ENCODE peak calls at places on chromosome 19, in eight cellular contexts. One of them, this sample, is unnamed.

GRCh38 chr19:47497073-47497766 is 13.2 kb upstream of the KPTN start:
- ATAC-seq in T-helper 17 cell: no peak
- ATAC-seq in left lobe of liver: peak; percentile 4
- ATAC-seq in mucosa of descending colon: peak; percentile 8
- ATAC-seq in body of pancreas: no peak
- ATAC-seq in Right ventricle myocardium superior: peak; percentile 26
- ATAC-seq in memory B cell: no peak
- ATAC-seq in activated CD8-positive, alpha-beta memory T cell treated with anti-CD3 and anti-CD28 coated beads, Interleukin-2, amount 10 ng/mL, durations not matched to agents 7 days and 5 days: no peak
- ATAC-seq in this sample: no peak

GRCh38 chr19:2032296-2032941 is 16.9 kb upstream of the BTBD2 start:
- ATAC-seq in T-helper 17 cell: peak; percentile 55
- ATAC-seq in left lobe of liver: peak; percentile 86
- ATAC-seq in mucosa of descending colon: peak; percentile 87
- ATAC-seq in body of pancreas: peak; percentile 96
- ATAC-seq in Right ventricle myocardium superior: peak; percentile 96
- ATAC-seq in memory B cell: peak; percentile 51
- ATAC-seq in activated CD8-positive, alpha-beta memory T cell treated with anti-CD3 and anti-CD28 coated beads, Interleukin-2, amount 10 ng/mL, durations not matched to agents 7 days and 5 days: peak; percentile 42
- ATAC-seq in this sample: peak; percentile 79

GRCh38 chr19:9009431-9009830 is 778 bp downstream of the MUC16 start:
- ATAC-seq in T-helper 17 cell: no peak
- ATAC-seq in left lobe of liver: no peak
- ATAC-seq in mucosa of descending colon: no peak
- ATAC-seq in body of pancreas: no peak
- ATAC-seq in Right ventricle myocardium superior: no peak
- ATAC-seq in memory B cell: no peak
- ATAC-seq in activated CD8-positive, alpha-beta memory T cell treated with anti-CD3 and anti-CD28 coated beads, Interleukin-2, amount 10 ng/mL, durations not matched to agents 7 days and 5 days: no peak
- ATAC-seq in this sample: no peak

GRCh38 chr19:55041244-55041626 is 3.2 kb upstream of the GP6 start:
- ATAC-seq in T-helper 17 cell: no peak
- ATAC-seq in left lobe of liver: no peak
- ATAC-seq in mucosa of descending colon: no peak
- ATAC-seq in body of pancreas: no peak
- ATAC-seq in Right ventricle myocardium superior: no peak
- ATAC-seq in memory B cell: no peak
- ATAC-seq in activated CD8-positive, alpha-beta memory T cell treated with anti-CD3 and anti-CD28 coated beads, Interleukin-2, amount 10 ng/mL, durations not matched to agents 7 days and 5 days: no peak
- ATAC-seq in this sample: no peak

GRCh38 chr19:47228937-47229673 is 1.9 kb downstream of the BBC3 start:
- ATAC-seq in T-helper 17 cell: no peak
- ATAC-seq in left lobe of liver: no peak
- ATAC-seq in mucosa of descending colon: no peak
- ATAC-seq in body of pancreas: no peak
- ATAC-seq in Right ventricle myocardium superior: no peak
- ATAC-seq in memory B cell: no peak
- ATAC-seq in activated CD8-positive, alpha-beta memory T cell treated with anti-CD3 and anti-CD28 coated beads, Interleukin-2, amount 10 ng/mL, durations not matched to agents 7 days and 5 days: no peak
- ATAC-seq in this sample: no peak

GRCh38 chr19:35859414-35859813 is 2.7 kb downstream of the KIRREL2 start:
- ATAC-seq in T-helper 17 cell: no peak
- ATAC-seq in left lobe of liver: no peak
- ATAC-seq in mucosa of descending colon: peak; percentile 20
- ATAC-seq in body of pancreas: no peak
- ATAC-seq in Right ventricle myocardium superior: no peak
- ATAC-seq in memory B cell: no peak
- ATAC-seq in activated CD8-positive, alpha-beta memory T cell treated with anti-CD3 and anti-CD28 coated beads, Interleukin-2, amount 10 ng/mL, durations not matched to agents 7 days and 5 days: no peak
- ATAC-seq in this sample: no peak

GRCh38 chr19:2561895-2562294 is 86.0 kb downstream of the GADD45B start:
- ATAC-seq in T-helper 17 cell: peak; percentile 97
- ATAC-seq in left lobe of liver: no peak
- ATAC-seq in mucosa of descending colon: peak; percentile 65
- ATAC-seq in body of pancreas: no peak
- ATAC-seq in Right ventricle myocardium superior: no peak
- ATAC-seq in memory B cell: peak; percentile 87
- ATAC-seq in activated CD8-positive, alpha-beta memory T cell treated with anti-CD3 and anti-CD28 coated beads, Interleukin-2, amount 10 ng/mL, durations not matched to agents 7 days and 5 days: peak; percentile 89
- ATAC-seq in this sample: peak; percentile 57

GRCh38 chr19:7494416-7495098 is 5.7 kb upstream of the PEX11G start:
- ATAC-seq in T-helper 17 cell: no peak
- ATAC-seq in left lobe of liver: peak; percentile 85
- ATAC-seq in mucosa of descending colon: peak; percentile 14
- ATAC-seq in body of pancreas: peak; percentile 86
- ATAC-seq in Right ventricle myocardium superior: peak; percentile 83
- ATAC-seq in memory B cell: no peak
- ATAC-seq in activated CD8-positive, alpha-beta memory T cell treated with anti-CD3 and anti-CD28 coated beads, Interleukin-2, amount 10 ng/mL, durations not matched to agents 7 days and 5 days: no peak
- ATAC-seq in this sample: peak; percentile 36

GRCh38 chr19:48656840-48657474 is 11.0 kb upstream of the CA11 start:
- ATAC-seq in T-helper 17 cell: no peak
- ATAC-seq in left lobe of liver: no peak
- ATAC-seq in mucosa of descending colon: peak; percentile 68
- ATAC-seq in body of pancreas: peak; percentile 15
- ATAC-seq in Right ventricle myocardium superior: no peak
- ATAC-seq in memory B cell: no peak
- ATAC-seq in activated CD8-positive, alpha-beta memory T cell treated with anti-CD3 and anti-CD28 coated beads, Interleukin-2, amount 10 ng/mL, durations not matched to agents 7 days and 5 days: no peak
- ATAC-seq in this sample: peak; percentile 19

GRCh38 chr19:46297700-46298476 is 1.0 kb downstream of the HIF3A start:
- ATAC-seq in T-helper 17 cell: no peak
- ATAC-seq in left lobe of liver: no peak
- ATAC-seq in mucosa of descending colon: no peak
- ATAC-seq in body of pancreas: peak; percentile 4
- ATAC-seq in Right ventricle myocardium superior: peak; percentile 59
- ATAC-seq in memory B cell: no peak
- ATAC-seq in activated CD8-positive, alpha-beta memory T cell treated with anti-CD3 and anti-CD28 coated beads, Interleukin-2, amount 10 ng/mL, durations not matched to agents 7 days and 5 days: no peak
- ATAC-seq in this sample: peak; percentile 14

GRCh38 chr19:10617409-10618121 is 7.8 kb upstream of the SLC44A2 start:
- ATAC-seq in T-helper 17 cell: no peak
- ATAC-seq in left lobe of liver: no peak
- ATAC-seq in mucosa of descending colon: no peak
- ATAC-seq in body of pancreas: no peak
- ATAC-seq in Right ventricle myocardium superior: no peak
- ATAC-seq in memory B cell: no peak
- ATAC-seq in activated CD8-positive, alpha-beta memory T cell treated with anti-CD3 and anti-CD28 coated beads, Interleukin-2, amount 10 ng/mL, durations not matched to agents 7 days and 5 days: no peak
- ATAC-seq in this sample: peak; percentile 90

GRCh38 chr19:28422791-28423650 is 789.9 kb downstream of the UQCRFS1 start:
- ATAC-seq in T-helper 17 cell: no peak
- ATAC-seq in left lobe of liver: no peak
- ATAC-seq in mucosa of descending colon: no peak
- ATAC-seq in body of pancreas: no peak
- ATAC-seq in Right ventricle myocardium superior: no peak
- ATAC-seq in memory B cell: no peak
- ATAC-seq in activated CD8-positive, alpha-beta memory T cell treated with anti-CD3 and anti-CD28 coated beads, Interleukin-2, amount 10 ng/mL, durations not matched to agents 7 days and 5 days: no peak
- ATAC-seq in this sample: no peak

GRCh38 chr19:10195199-10195519 is 406 bp upstream of the DNMT1 start:
- ATAC-seq in T-helper 17 cell: no peak
- ATAC-seq in left lobe of liver: no peak
- ATAC-seq in mucosa of descending colon: no peak
- ATAC-seq in body of pancreas: no peak
- ATAC-seq in Right ventricle myocardium superior: no peak
- ATAC-seq in memory B cell: peak; percentile 1
- ATAC-seq in activated CD8-positive, alpha-beta memory T cell treated with anti-CD3 and anti-CD28 coated beads, Interleukin-2, amount 10 ng/mL, durations not matched to agents 7 days and 5 days: no peak
- ATAC-seq in this sample: no peak

GRCh38 chr19:51107406-51108065 is 673 bp downstream of the CTU1 start:
- ATAC-seq in T-helper 17 cell: no peak
- ATAC-seq in left lobe of liver: no peak
- ATAC-seq in mucosa of descending colon: peak; percentile 25
- ATAC-seq in body of pancreas: peak; percentile 1
- ATAC-seq in Right ventricle myocardium superior: peak; percentile 4
- ATAC-seq in memory B cell: no peak
- ATAC-seq in activated CD8-positive, alpha-beta memory T cell treated with anti-CD3 and anti-CD28 coated beads, Interleukin-2, amount 10 ng/mL, durations not matched to agents 7 days and 5 days: peak; percentile 2
- ATAC-seq in this sample: peak; percentile 16

GRCh38 chr19:47628058-47628771 is 19.3 kb downstream of the BICRA start:
- ATAC-seq in T-helper 17 cell: no peak
- ATAC-seq in left lobe of liver: no peak
- ATAC-seq in mucosa of descending colon: no peak
- ATAC-seq in body of pancreas: no peak
- ATAC-seq in Right ventricle myocardium superior: no peak
- ATAC-seq in memory B cell: no peak
- ATAC-seq in activated CD8-positive, alpha-beta memory T cell treated with anti-CD3 and anti-CD28 coated beads, Interleukin-2, amount 10 ng/mL, durations not matched to agents 7 days and 5 days: no peak
- ATAC-seq in this sample: no peak

GRCh38 chr19:42076375-42076944 is 494 bp downstream of the ZNF574 start:
- ATAC-seq in T-helper 17 cell: peak; percentile 0
- ATAC-seq in left lobe of liver: no peak
- ATAC-seq in mucosa of descending colon: peak; percentile 55
- ATAC-seq in body of pancreas: no peak
- ATAC-seq in Right ventricle myocardium superior: no peak
- ATAC-seq in memory B cell: peak; percentile 15
- ATAC-seq in activated CD8-positive, alpha-beta memory T cell treated with anti-CD3 and anti-CD28 coated beads, Interleukin-2, amount 10 ng/mL, durations not matched to agents 7 days and 5 days: no peak
- ATAC-seq in this sample: no peak

GRCh38 chr19:20278342-20278741 is 111.3 kb downstream of the ZNF486 start:
- ATAC-seq in T-helper 17 cell: no peak
- ATAC-seq in left lobe of liver: no peak
- ATAC-seq in mucosa of descending colon: no peak
- ATAC-seq in body of pancreas: peak; percentile 73
- ATAC-seq in Right ventricle myocardium superior: no peak
- ATAC-seq in memory B cell: no peak
- ATAC-seq in activated CD8-positive, alpha-beta memory T cell treated with anti-CD3 and anti-CD28 coated beads, Interleukin-2, amount 10 ng/mL, durations not matched to agents 7 days and 5 days: peak; percentile 61
- ATAC-seq in this sample: no peak

This sample was measured in esophagus mucosa.